ENCODE peak calls at places on chromosomes 6 and 20, in five cellular contexts. B, M, C, Q and D are unnamed samples.

GRCh38 chr20:5729348-5729747 is 20.9 kb upstream of the SHLD1 start:
- DNase-seq in B (peak), M (no peak), C (no peak), Q (no peak), D (no peak)

GRCh38 chr20:47607208-47607613 is 105.5 kb downstream of the NCOA3 start:
- DNase-seq in B (peak), M (peak), C (no peak), Q (no peak), D (no peak)

GRCh38 chr20:23111944-23112342 is 25.8 kb upstream of the CD93 start:
- DNase-seq in B (no peak), M (no peak), C (no peak), Q (no peak), D (no peak)

GRCh38 chr6:2942916-2943563 is 28.3 kb downstream of the SERPINB6 start:
- DNase-seq in B (no peak), M (no peak), C (no peak), Q (no peak), D (no peak)

GRCh38 chr6:29797120-29797519 is 30.5 kb upstream of the HLA-G start:
- DNase-seq in B (peak), M (peak), C (no peak), Q (no peak), D (no peak)

GRCh38 chr6:20455175-20456075 is 53.7 kb downstream of the E2F3 start:
- DNase-seq in B (peak), M (peak), C (no peak), Q (no peak), D (no peak)

GRCh38 chr6:74720923-74721322 is 484.9 kb downstream of the COL12A1 start:
- DNase-seq in B (no peak), M (peak), C (no peak), Q (no peak), D (no peak)

GRCh38 chr20:63639093-63639860 is 12.4 kb upstream of the GMEB2 start:
- DNase-seq in B (no peak), M (no peak), C (no peak), Q (no peak), D (peak)

GRCh38 chr6:4212588-4212987 is 77.2 kb upstream of the ECI2 start:
- DNase-seq in B (no peak), M (no peak), C (no peak), Q (no peak), D (no peak)

DNA sequence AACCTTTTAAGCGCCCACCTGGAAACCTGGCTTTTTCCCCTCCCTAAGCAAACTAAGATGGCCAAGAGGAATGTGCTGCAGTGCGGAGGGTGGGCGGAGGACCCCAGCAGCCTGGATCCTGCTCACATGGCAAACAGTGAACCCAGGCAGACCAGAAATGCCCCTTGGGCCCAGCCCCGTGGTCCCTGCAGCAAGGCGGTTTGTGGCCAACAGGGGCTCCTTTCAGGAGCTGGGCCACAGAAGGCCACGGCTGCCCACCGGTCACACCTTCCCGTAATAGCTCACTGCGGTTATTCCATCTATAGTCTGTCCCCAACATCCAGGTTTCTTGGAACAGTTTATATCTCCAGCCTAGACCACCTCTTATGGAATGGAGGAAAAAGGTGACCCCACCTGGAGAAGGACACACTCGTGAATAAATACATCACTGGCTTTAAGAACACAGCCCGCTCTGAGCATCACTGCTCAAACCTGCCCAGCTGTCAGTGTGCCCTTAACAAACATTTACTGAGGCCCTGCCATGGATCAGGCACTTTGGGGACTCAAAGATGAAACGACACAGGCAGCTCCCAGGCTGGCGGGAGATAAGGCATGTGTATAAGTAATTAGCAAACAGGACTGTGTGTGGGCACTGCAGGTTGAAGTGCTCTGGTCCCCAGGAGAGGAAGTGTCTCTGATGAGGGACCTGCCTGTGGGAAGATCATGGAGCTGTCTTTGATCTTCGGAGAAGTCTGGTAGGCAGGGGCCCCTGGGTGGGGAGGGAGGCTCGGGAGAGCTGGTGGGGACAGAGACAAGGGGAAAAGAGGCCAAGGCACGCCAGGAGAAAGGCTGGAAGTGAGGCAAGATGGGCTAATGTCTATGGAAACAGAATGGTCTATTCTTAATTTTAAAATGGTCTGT is 3.2 kb upstream of the TUBB1 start:
- DNase-seq in B (no peak), M (no peak), C (peak), Q (peak), D (no peak)
- H3K4me2 ChIP-seq in B (no peak), M (no peak), C (peak), Q (no peak), D (no peak)

GRCh38 chr6:80185492-80185891 is 79.0 kb downstream of the BCKDHB start:
- DNase-seq in B (no peak), M (no peak), C (no peak), Q (no peak), D (no peak)

GRCh38 chr6:80179691-80180090 is 73.2 kb downstream of the BCKDHB start:
- DNase-seq in B (peak), M (no peak), C (no peak), Q (no peak), D (no peak)

GRCh38 chr6:80182291-80182690 is 75.8 kb downstream of the BCKDHB start:
- DNase-seq in B (peak), M (peak), C (no peak), Q (no peak), D (no peak)

GRCh38 chr6:80183019-80183418 is 76.5 kb downstream of the BCKDHB start:
- DNase-seq in B (no peak), M (no peak), C (no peak), Q (no peak), D (no peak)

GRCh38 chr6:80181352-80182081 is 75.0 kb downstream of the BCKDHB start:
- DNase-seq in B (no peak), M (no peak), C (no peak), Q (no peak), D (no peak)
- H3K4me2 ChIP-seq in B (peak), M (peak), C (no peak), Q (peak), D (no peak)

DNA sequence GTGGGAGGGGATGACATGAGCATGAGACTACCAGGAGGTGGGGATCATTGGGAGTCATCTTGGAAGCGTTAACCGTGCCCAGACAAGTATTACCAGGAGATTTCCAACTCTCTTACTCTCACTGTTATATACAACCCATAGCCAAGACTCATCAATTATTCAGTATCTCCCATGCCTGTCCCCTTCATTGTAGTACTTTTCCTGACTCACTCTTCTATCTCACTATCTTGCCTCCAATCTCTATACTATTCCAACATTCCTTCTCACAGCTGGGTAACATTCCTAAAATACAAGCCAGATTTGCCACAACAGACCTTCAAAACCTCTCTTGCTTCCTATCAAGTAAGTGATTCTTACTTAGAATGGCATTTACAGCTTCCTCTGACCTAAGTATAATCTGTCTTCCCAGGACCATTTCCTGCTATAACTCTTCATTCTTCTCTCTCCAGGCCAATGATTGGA is 226.3 kb upstream of the SMLR1 start:
- DNase-seq in B (peak), M (peak), C (no peak), Q (no peak), D (no peak)
- H3K4me2 ChIP-seq in B (no peak), M (peak), C (no peak), Q (peak), D (no peak)

DNA sequence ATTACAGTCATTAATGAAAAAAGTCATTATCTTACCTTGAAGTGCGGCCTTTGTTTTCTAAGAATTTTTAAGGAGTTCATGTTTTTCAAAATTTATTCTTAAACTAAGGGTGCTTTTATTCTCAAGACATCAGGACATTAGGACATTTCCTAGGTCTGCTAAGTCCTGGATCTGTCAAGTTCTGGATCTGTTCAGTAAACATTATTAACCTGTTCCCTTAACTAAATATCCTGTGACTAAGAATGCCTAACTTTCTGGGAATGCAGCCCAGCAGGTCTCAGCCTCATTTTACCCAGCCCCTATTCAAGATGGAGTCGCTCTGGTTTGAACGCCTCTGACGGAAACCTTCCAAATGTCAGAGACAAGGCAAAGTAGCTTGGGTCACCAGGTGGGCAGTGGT is 302.6 kb downstream of the SYNE1 start:
- DNase-seq in B (no peak), M (no peak), C (no peak), Q (no peak), D (no peak)
- H3K4me2 ChIP-seq in B (no peak), M (no peak), C (no peak), Q (no peak), D (no peak)

GRCh38 chr20:4053071-4053470 is 37.7 kb upstream of the RNF24 start:
- DNase-seq in B (no peak), M (no peak), C (no peak), Q (no peak), D (no peak)

GRCh38 chr20:4052139-4052480 is 36.8 kb upstream of the RNF24 start:
- DNase-seq in B (no peak), M (no peak), C (no peak), Q (no peak), D (no peak)

GRCh38 chr20:4051413-4052138 is 36.2 kb upstream of the RNF24 start:
- DNase-seq in B (no peak), M (no peak), C (no peak), Q (no peak), D (no peak)

GRCh38 chr20:4053516-4053919 is 38.2 kb upstream of the RNF24 start:
- DNase-seq in B (no peak), M (peak), C (no peak), Q (no peak), D (no peak)

DNA sequence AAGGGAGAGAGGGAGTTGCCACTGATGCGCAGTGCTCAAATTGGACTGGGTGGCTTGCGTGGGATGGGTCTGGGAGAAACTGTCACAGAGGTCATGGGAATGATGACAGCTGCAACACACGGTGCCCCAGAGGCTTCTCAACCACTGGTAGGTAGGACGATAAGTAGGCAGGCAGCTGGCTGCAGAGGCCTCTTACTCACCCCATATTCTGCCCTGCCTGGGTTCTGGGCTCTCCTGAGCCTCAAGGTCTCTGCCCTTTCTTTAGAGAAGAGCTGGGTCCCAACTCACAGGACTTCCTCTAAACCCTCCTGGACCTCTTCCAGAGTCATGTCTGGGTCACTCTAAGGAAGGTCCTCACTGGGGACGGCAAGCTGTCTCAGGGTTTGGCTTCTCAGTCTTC is 37.2 kb upstream of the RNF24 start:
- DNase-seq in B (no peak), M (no peak), C (no peak), Q (no peak), D (no peak)
- H3K4me2 ChIP-seq in B (no peak), M (no peak), C (no peak), Q (no peak), D (no peak)

GRCh38 chr6:35363293-35363750 is 21.0 kb downstream of the PPARD start:
- DNase-seq in B (peak), M (no peak), C (no peak), Q (peak), D (no peak)
- H3K4me2 ChIP-seq in B (no peak), M (no peak), C (no peak), Q (no peak), D (no peak)

GRCh38 chr6:128395596-128395995 is 124.8 kb downstream of the PTPRK start:
- DNase-seq in B (no peak), M (no peak), C (no peak), Q (no peak), D (no peak)

GRCh38 chr6:128388380-128388779 is 132.0 kb downstream of the PTPRK start:
- DNase-seq in B (no peak), M (no peak), C (no peak), Q (no peak), D (no peak)

GRCh38 chr6:128394171-128394570 is 126.2 kb downstream of the PTPRK start:
- DNase-seq in B (peak), M (no peak), C (no peak), Q (no peak), D (no peak)

GRCh38 chr6:128390168-128390567 is 130.2 kb downstream of the PTPRK start:
- DNase-seq in B (no peak), M (no peak), C (no peak), Q (no peak), D (no peak)
- H3K4me2 ChIP-seq in B (no peak), M (no peak), C (no peak), Q (no peak), D (no peak)

GRCh38 chr20:53865905-53866786 is 204.2 kb downstream of the BCAS1 start:
- DNase-seq in B (peak), M (peak), C (peak), Q (peak), D (peak)

GRCh38 chr20:53869466-53870258 is 200.7 kb downstream of the BCAS1 start:
- DNase-seq in B (peak), M (peak), C (peak), Q (peak), D (peak)

GRCh38 chr20:53870426-53871199 is 199.8 kb downstream of the BCAS1 start:
- DNase-seq in B (no peak), M (no peak), C (no peak), Q (no peak), D (no peak)

GRCh38 chr20:53867741-53868351 is 202.5 kb downstream of the BCAS1 start:
- DNase-seq in B (no peak), M (peak), C (no peak), Q (no peak), D (no peak)

GRCh38 chr20:53866787-53867740 is 203.3 kb downstream of the BCAS1 start:
- DNase-seq in B (no peak), M (no peak), C (peak), Q (no peak), D (no peak)
- H3K4me2 ChIP-seq in B (peak), M (peak), C (peak), Q (peak), D (no peak)

GRCh38 chr6:82955841-82956240 is 109.8 kb downstream of the UBE3D start:
- DNase-seq in B (peak), M (peak), C (no peak), Q (no peak), D (no peak)
- H3K4me2 ChIP-seq in B (peak), M (no peak), C (no peak), Q (peak), D (peak)

GRCh38 chr6:168530653-168531071 is 89.7 kb downstream of the SMOC2 start:
- DNase-seq in B (no peak), M (no peak), C (no peak), Q (no peak), D (no peak)

GRCh38 chr6:168527451-168528210 is 86.6 kb downstream of the SMOC2 start:
- DNase-seq in B (no peak), M (no peak), C (no peak), Q (no peak), D (no peak)

GRCh38 chr6:168526841-168527281 is 85.9 kb downstream of the SMOC2 start:
- DNase-seq in B (no peak), M (no peak), C (no peak), Q (no peak), D (no peak)

GRCh38 chr6:168529214-168529613 is 88.2 kb downstream of the SMOC2 start:
- DNase-seq in B (no peak), M (no peak), C (no peak), Q (no peak), D (no peak)

DNA sequence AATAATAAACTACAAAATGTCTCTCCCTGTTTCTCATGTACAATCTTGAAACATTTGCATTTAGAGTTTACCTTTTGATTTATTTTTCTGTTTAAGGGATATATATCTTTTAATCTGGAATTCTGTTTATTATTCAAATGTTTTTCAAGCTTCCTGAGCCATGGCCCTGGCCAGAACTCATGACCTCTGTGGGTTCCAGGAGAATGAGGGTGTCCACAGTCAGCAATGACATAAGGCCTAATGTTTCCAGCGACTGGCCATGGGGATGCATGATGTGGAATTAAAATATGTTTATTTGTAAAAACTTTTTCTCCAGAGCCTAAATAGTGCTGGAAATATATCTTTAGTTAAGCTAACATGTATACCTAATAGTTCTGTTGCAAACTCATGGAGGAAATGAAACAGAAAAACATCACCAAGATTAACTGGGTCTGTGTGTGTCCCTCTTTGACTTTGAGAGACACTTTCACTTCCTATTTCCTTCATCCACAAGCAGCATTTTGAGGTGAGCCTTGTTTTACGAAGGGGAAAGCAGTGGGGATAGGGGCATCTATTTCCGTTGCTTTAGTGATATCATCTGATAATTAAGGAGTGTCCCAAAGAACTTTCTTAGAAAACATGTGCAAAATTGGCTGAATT is 87.6 kb downstream of the SMOC2 start:
- DNase-seq in B (no peak), M (no peak), C (no peak), Q (no peak), D (no peak)
- H3K4me2 ChIP-seq in B (no peak), M (no peak), C (no peak), Q (no peak), D (no peak)